ENCODE peak calls at places on chromosome 21, in ten cellular contexts. T, H, R, F, X, W, Z, S, A and N are unnamed samples.

GRCh38 chr21:33286600-33287456 is 20.7 kb downstream of the IL10RB start:
- DNase-seq in X (no peak), S (peak), T (peak), R (no peak), A (no peak), H (peak), W (no peak), Z (no peak), F (no peak), N (no peak)

GRCh38 chr21:44299085-44299457 is 782 bp upstream of the PFKL start:
- DNase-seq in S (no peak), X (no peak), R (no peak), Z (no peak), W (no peak), T (peak), H (no peak), F (no peak), A (no peak), N (no peak)

GRCh38 chr21:21807598-21807903 is 809.3 kb downstream of the NCAM2 start:
- DNase-seq in T (no peak), R (no peak), H (no peak), F (no peak), S (no peak), W (no peak), Z (no peak), A (no peak), X (no peak), N (no peak)

GRCh38 chr21:28421716-28422480 is 570.8 kb downstream of the LTN1 start:
- DNase-seq in R (no peak), H (no peak), X (no peak), T (no peak), A (no peak), W (no peak), F (no peak), Z (no peak), S (no peak), N (no peak)

GRCh38 chr21:44049182-44049581 is 37.1 kb downstream of the TRAPPC10 start:
- DNase-seq in F (no peak), Z (peak), T (peak), S (no peak), X (no peak), A (no peak), R (no peak), H (no peak), W (no peak), N (no peak)

GRCh38 chr21:16307256-16307655 is 577.5 kb downstream of the USP25 start:
- DNase-seq in R (no peak), A (no peak), S (no peak), H (no peak), W (no peak), F (no peak), T (no peak), X (no peak), Z (no peak), N (no peak)

GRCh38 chr21:43315244-43316137 is 111.4 kb downstream of the SIK1 start:
- DNase-seq in X (no peak), H (no peak), T (no peak), A (no peak), S (no peak), F (no peak), W (no peak), Z (no peak), R (no peak), N (no peak)

GRCh38 chr21:33799378-33800090 is 116.1 kb downstream of the ATP5PO start:
- DNase-seq in S (no peak), F (no peak), H (no peak), W (no peak), A (no peak), X (no peak), T (no peak), Z (no peak), R (no peak), N (no peak)

GRCh38 chr21:33924079-33924765 is 8.6 kb upstream of the ATP5PO start:
- DNase-seq in A (peak), T (peak), W (peak), R (peak), X (peak), H (peak), Z (peak), F (peak), S (peak), N (peak)

GRCh38 chr21:31874817-31875216 is 2.0 kb downstream of the HUNK start:
- DNase-seq in Z (no peak), T (no peak), S (no peak), A (no peak), F (no peak), X (peak), H (peak), W (no peak), R (no peak), N (no peak)

GRCh38 chr21:28436286-28436932 is 556.3 kb downstream of the LTN1 start:
- DNase-seq in Z (no peak), H (no peak), W (no peak), X (no peak), F (no peak), A (no peak), R (no peak), T (peak), S (no peak), N (no peak)

GRCh38 chr21:33433001-33433400 is 29.8 kb downstream of the IFNGR2 start:
- DNase-seq in F (no peak), Z (peak), A (no peak), S (no peak), X (no peak), H (no peak), R (no peak), T (no peak), W (no peak), N (no peak)

GRCh38 chr21:19268634-19269138 is 865.1 kb upstream of the TMPRSS15 start:
- DNase-seq in T (no peak), S (no peak), W (no peak), R (no peak), A (no peak), F (no peak), X (no peak), H (no peak), Z (no peak), N (no peak)

GRCh38 chr21:42538479-42539275 is 25.0 kb downstream of the SLC37A1 start:
- DNase-seq in S (no peak), W (no peak), R (no peak), X (no peak), T (no peak), F (no peak), H (no peak), A (no peak), Z (no peak), N (no peak)

GRCh38 chr21:46477765-46478164 is 19.1 kb downstream of the DIP2A start:
- DNase-seq in R (no peak), H (no peak), W (no peak), T (no peak), X (no peak), S (no peak), A (no peak), F (no peak), Z (no peak), N (no peak)

GRCh38 chr21:43308101-43308500 is 118.8 kb downstream of the SIK1 start:
- DNase-seq in R (no peak), W (no peak), A (no peak), X (peak), Z (peak), S (no peak), H (no peak), F (no peak), T (no peak), N (peak)

GRCh38 chr21:23853796-23854379 is 1753.4 kb downstream of the MRPL39 start:
- DNase-seq in X (no peak), A (no peak), W (no peak), H (no peak), Z (no peak), F (no peak), R (no peak), T (peak), S (no peak), N (no peak)

GRCh38 chr21:42661688-42662429 is 8.4 kb downstream of the PDE9A start:
- DNase-seq in A (no peak), Z (no peak), X (no peak), W (no peak), F (no peak), T (no peak), R (no peak), H (no peak), S (no peak), N (no peak)

GRCh38 chr21:35043549-35043948 is 5.6 kb downstream of the RUNX1 start:
- DNase-seq in W (no peak), X (no peak), R (no peak), H (no peak), F (no peak), T (no peak), Z (no peak), A (no peak), S (no peak), N (no peak)

GRCh38 chr21:39137248-39138186 is 45.7 kb downstream of the PSMG1 start:
- DNase-seq in A (peak), R (no peak), T (no peak), S (no peak), W (no peak), Z (no peak), X (no peak), H (no peak), F (no peak), N (no peak)

GRCh38 chr21:43775795-43776430 is at the start of gene CSTB:
- DNase-seq in R (peak), T (peak), X (peak), S (peak), F (no peak), W (peak), A (peak), Z (peak), H (peak), N (peak)

GRCh38 chr21:16535100-16535418 is 805.3 kb downstream of the USP25 start:
- DNase-seq in Z (peak), S (no peak), H (no peak), F (no peak), T (peak), X (no peak), W (no peak), R (peak), A (no peak), N (no peak)

GRCh38 chr21:34817821-34818662 is 149.2 kb downstream of the CLIC6 start:
- DNase-seq in Z (no peak), X (no peak), S (no peak), H (peak), W (no peak), F (no peak), R (no peak), A (no peak), T (no peak), N (no peak)

GRCh38 chr21:33396966-33397365 is 6.2 kb upstream of the IFNGR2 start:
- DNase-seq in R (no peak), A (no peak), W (no peak), F (no peak), Z (no peak), S (no peak), X (peak), H (no peak), T (no peak), N (no peak)

GRCh38 chr21:39114871-39115658 is 68.2 kb downstream of the PSMG1 start:
- DNase-seq in F (no peak), S (no peak), W (no peak), A (no peak), X (no peak), H (no peak), T (no peak), R (no peak), Z (peak), N (no peak)

GRCh38 chr21:26845750-26846035 is 484 bp upstream of the ADAMTS1 start:
- DNase-seq in T (no peak), Z (no peak), W (no peak), F (no peak), S (no peak), H (no peak), R (no peak), X (no peak), A (no peak), N (no peak)

GRCh38 chr21:26845066-26845749 is at the start of gene ADAMTS1:
- DNase-seq in F (no peak), S (no peak), Z (peak), T (peak), A (peak), X (peak), W (no peak), R (peak), H (peak), N (peak)

GRCh38 chr21:26842976-26843911 is 2.0 kb downstream of the ADAMTS1 start:
- DNase-seq in Z (peak), S (no peak), R (peak), H (peak), X (peak), T (peak), W (no peak), A (no peak), F (no peak), N (peak)

GRCh38 chr21:26843912-26844257 is 1.3 kb downstream of the ADAMTS1 start:
- DNase-seq in X (no peak), T (no peak), W (no peak), R (no peak), H (no peak), F (no peak), S (no peak), Z (no peak), A (no peak), N (no peak)

GRCh38 chr21:26844258-26845065 is 747 bp downstream of the ADAMTS1 start:
- DNase-seq in A (peak), Z (peak), R (peak), F (no peak), W (no peak), H (peak), X (peak), T (peak), S (no peak), N (no peak)
- H3K27ac ChIP-seq in A (no peak), Z (peak), R (peak), F (peak), W (no peak), H (peak), X (peak), T (peak), S (no peak), N (peak)

DNA sequence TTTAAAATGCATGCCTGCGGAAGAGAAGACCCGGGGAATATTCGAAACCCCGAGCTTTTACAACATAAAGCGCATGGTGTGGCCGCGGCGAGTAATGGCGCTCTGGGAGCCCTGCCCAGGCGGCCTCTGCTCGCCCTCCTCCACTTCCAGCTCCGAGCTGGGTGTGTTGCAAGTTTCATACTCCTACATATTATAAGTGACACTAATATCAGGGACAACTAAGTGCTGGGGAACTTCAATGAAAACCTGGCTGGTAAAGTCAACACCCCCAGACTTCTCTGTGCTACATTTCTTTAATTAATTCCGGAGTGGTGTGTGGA is 11.8 kb downstream of the SIM2 start:
- DNase-seq in A (no peak), F (no peak), R (no peak), Z (peak), W (no peak), X (peak), H (no peak), T (no peak), S (no peak), N (peak)
- H3K27ac ChIP-seq in A (no peak), F (peak), R (no peak), Z (no peak), W (no peak), X (no peak), H (no peak), T (no peak), S (no peak), N (peak)

DNA sequence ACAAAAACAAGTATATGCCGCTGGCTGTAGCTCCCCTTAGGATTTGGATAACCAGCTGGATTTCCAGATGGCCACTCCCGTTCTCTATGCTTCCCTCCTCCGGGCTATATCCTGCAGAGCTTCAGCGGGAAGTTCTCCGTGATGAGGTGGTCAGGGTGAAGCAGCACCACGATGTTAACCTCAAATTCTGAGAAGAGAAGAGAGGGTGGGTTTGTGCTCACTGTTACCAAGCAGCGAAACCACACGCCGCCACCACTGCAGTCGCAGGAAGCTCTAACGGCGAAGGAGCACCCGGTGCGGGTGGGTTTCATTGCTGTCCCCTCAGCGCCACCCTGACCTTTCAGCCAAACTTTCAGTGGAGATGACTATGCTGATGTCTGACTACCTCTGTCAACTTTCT is 41.7 kb downstream of the VPS26C start:
- DNase-seq in F (no peak), Z (no peak), W (no peak), X (no peak), R (no peak), H (no peak), S (no peak), T (no peak), A (peak), N (no peak)
- H3K27ac ChIP-seq in F (no peak), Z (no peak), W (peak), X (peak), R (no peak), H (no peak), S (no peak), T (no peak), A (peak), N (no peak)

GRCh38 chr21:37982496-37983318 is 66.5 kb upstream of the KCNJ6 start:
- DNase-seq in X (no peak), F (no peak), Z (no peak), S (no peak), T (no peak), W (no peak), H (no peak), R (no peak), A (no peak), N (no peak)
- H3K27ac ChIP-seq in X (no peak), F (no peak), Z (no peak), S (no peak), T (no peak), W (no peak), H (no peak), R (no peak), A (no peak), N (peak)

GRCh38 chr21:45403825-45404725 is 890 bp upstream of the COL18A1 start:
- DNase-seq in X (peak), F (no peak), Z (peak), A (no peak), R (no peak), H (no peak), S (no peak), W (no peak), T (peak), N (peak)
- H3K27ac ChIP-seq in X (peak), F (peak), Z (peak), A (no peak), R (no peak), H (peak), S (peak), W (no peak), T (peak), N (peak)

DNA sequence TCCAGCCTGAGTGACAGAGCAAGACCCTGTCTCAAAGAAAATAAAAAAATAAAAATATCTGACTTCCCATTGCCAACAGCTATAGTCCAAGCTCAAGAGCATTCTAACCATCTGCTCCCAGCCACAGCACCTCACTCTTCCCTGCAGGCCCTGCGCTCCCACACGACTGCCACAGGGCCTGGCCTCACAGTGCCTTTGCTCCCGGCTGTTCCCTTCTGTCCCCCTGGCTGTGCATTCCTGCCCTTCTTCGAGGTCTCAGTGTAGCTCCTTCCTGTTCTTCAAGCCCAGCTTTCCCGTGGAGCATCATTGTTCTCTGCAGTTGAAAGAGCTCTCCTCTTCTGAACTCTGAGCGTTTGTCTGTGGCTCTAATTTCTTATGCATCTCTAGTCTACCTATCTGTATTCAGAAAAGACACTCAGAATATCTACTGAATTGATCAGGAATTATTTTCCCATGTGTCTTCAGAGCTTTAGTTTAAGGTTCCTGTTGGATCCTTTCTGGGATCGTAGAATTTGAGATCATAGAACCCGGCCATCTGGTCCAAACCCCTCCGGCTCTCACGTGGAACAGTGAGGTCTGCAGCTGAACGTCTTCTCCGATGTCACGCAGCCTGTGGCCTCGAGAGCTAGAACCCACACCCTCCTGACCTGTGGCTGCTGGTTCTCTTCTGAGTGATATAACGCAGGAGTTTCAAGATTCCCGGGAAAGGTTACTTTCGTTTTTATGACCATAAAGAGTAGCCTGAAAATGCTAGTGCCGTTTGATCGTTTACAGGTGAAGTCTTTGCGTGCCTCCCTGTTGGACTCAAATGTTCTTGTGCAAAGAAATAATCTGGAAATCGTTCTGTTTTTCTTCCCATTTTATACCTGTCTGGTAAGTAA is 54.4 kb downstream of the DOP1B start:
- DNase-seq in W (no peak), A (no peak), T (no peak), S (no peak), R (no peak), F (no peak), X (peak), Z (no peak), H (no peak), N (no peak)
- H3K27ac ChIP-seq in W (no peak), A (no peak), T (no peak), S (no peak), R (no peak), F (no peak), X (no peak), Z (no peak), H (no peak), N (peak)

GRCh38 chr21:36926989-36927695 is 39.3 kb downstream of the HLCS start:
- DNase-seq in R (no peak), A (no peak), T (no peak), F (no peak), W (no peak), Z (no peak), X (no peak), S (no peak), H (no peak), N (no peak)
- H3K27ac ChIP-seq in R (no peak), A (no peak), T (no peak), F (no peak), W (no peak), Z (no peak), X (no peak), S (no peak), H (no peak), N (no peak)

DNA sequence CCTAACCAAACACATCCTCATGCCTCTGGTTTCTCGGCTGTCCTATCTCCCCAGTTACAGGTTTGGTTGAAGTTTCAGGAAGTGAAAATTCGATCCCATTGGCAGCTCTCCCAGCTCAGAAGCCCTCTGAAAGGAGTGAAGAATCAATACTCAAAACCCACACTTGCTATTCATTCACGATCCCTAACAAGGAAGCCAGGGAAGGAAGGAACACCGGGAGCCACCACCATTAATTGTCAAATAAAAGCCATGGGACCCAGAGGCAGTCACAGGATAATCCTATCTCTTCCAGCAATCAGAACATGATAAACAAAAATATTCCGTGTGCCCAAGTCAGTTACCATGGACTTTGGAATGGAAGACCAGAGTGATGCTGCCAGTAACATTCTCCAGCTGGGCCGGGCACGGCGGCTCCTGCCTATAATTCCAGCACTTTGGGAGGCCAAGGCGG is 7.0 kb downstream of the TMPRSS2 start:
- DNase-seq in X (no peak), F (no peak), W (no peak), H (peak), R (no peak), S (no peak), A (no peak), T (no peak), Z (no peak), N (no peak)
- H3K27ac ChIP-seq in X (no peak), F (no peak), W (no peak), H (peak), R (no peak), S (no peak), A (no peak), T (no peak), Z (no peak), N (no peak)

DNA sequence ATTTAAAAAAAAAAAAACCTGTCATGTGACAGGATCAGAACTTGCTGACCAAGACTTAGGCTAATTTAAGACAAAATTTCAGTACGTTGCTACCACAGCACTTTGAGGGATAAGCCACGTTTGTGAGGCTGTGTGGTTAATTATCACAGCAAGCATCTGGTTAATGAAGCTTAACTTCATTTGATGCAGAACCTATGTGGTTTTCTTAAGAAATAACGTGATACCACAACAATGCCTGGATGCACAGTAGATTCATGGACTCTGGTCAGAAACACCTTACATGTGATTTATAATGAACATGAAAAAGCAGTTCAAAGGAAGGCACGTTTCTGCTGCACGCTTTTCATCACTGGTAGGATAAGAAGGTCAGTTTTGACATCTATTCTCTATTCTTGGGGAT is 5.8 kb upstream of the KRTAP8-1 start:
- DNase-seq in A (no peak), S (no peak), X (no peak), T (no peak), R (no peak), Z (no peak), F (no peak), H (no peak), W (no peak), N (no peak)
- H3K27ac ChIP-seq in A (no peak), S (no peak), X (no peak), T (no peak), R (no peak), Z (no peak), F (no peak), H (no peak), W (no peak), N (no peak)